ENCODE peak calls at places on chromosome 4, in six cellular contexts. Q is lower leg skin, B is tibial nerve, R is adrenal gland, U is testis, W is upper lobe of left lung. M is an unnamed sample.

GRCh38 chr4:16227462-16227868 is 1.2 kb upstream of the TAPT1 start:
- DNase-seq in U (peak), B (peak), Q (peak), W (peak), R (peak), M (peak)

GRCh38 chr4:31088600-31089230 is 368.5 kb downstream of the PCDH7 start:
- DNase-seq in B (no peak), R (no peak), Q (no peak), U (no peak), W (no peak), M (no peak)

GRCh38 chr4:145061325-145061920 is 36.6 kb downstream of the ANAPC10 start:
- DNase-seq in B (no peak), Q (no peak), W (no peak), U (no peak), R (no peak), M (peak)

GRCh38 chr4:10416441-10416840 is 40.8 kb downstream of the ZNF518B start:
- DNase-seq in B (no peak), R (no peak), Q (no peak), W (no peak), U (no peak), M (no peak)

GRCh38 chr4:81030617-81031388 is at the start of gene BMP3:
- DNase-seq in B (peak), U (peak), Q (no peak), R (no peak), W (peak), M (no peak)

GRCh38 chr4:46594658-46595057 is 204.7 kb upstream of the GABRA2 start:
- DNase-seq in W (no peak), R (no peak), U (no peak), B (no peak), Q (no peak), M (no peak)

GRCh38 chr4:145189981-145190380 is 9.6 kb upstream of the OTUD4 start:
- DNase-seq in B (no peak), W (no peak), Q (no peak), U (no peak), R (no peak), M (no peak)

GRCh38 chr4:94305468-94306225 is 37.0 kb downstream of the HPGDS start:
- DNase-seq in U (no peak), Q (no peak), B (no peak), W (no peak), R (no peak), M (peak)

GRCh38 chr4:141858437-141858836 is 222.1 kb downstream of the IL15 start:
- DNase-seq in W (no peak), B (no peak), U (no peak), Q (no peak), R (no peak), M (no peak)

GRCh38 chr4:159451006-159451405 is 348.1 kb downstream of the RAPGEF2 start:
- DNase-seq in Q (no peak), W (no peak), B (no peak), R (no peak), U (no peak), M (no peak)

GRCh38 chr4:107950746-107951540 is 19.6 kb downstream of the CYP2U1 start:
- DNase-seq in Q (no peak), R (no peak), U (no peak), W (no peak), B (no peak), M (no peak)

GRCh38 chr4:134001057-134001456 is 200.5 kb downstream of the PABPC4L start:
- DNase-seq in R (no peak), W (no peak), Q (no peak), B (no peak), U (no peak), M (no peak)

GRCh38 chr4:3280466-3280865 is 12.4 kb upstream of the RGS12 start:
- DNase-seq in W (no peak), U (no peak), Q (peak), B (no peak), R (no peak), M (no peak)

DNA sequence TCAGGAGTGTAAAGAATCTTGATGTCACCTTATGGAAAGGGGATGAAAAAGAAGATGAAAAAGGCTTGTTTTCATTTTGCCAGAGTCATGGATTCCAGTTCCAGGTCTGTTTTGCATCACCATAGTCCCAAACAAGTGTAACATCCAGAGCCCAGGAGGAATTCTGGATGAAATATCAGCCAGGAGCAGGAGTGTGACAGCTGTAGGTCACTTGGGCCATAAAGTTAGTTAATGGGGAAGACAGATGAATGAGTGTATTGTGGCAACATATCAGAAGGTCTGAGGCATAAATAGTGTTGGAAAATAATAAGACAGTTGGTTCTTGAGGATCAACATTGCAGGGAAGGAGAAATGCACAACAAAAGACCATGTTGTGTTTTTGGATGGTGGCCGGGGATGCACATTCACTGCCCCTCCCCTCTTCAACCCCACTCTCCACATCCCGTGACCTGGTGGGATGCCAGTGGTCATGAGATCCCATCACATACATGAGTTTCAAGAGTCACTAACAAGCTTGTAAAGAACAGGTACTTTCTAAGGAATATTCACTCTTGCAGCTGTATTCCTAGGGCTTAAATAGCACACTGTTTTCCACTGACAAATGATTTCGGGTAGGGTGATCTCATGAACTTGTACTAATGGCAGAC is 83.1 kb upstream of the IGFBP7 start:
- DNase-seq in U (no peak), B (no peak), W (no peak), R (no peak), Q (no peak), M (no peak)
- TF ChIP-seq POLR2A in U (no peak), B (no peak), W (no peak), R (no peak), Q (no peak), M (no peak)

GRCh38 chr4:1027916-1028240 is 16.5 kb downstream of the FGFRL1 start:
- DNase-seq in B (no peak), W (no peak), U (no peak), R (no peak), Q (no peak), M (no peak)
- TF ChIP-seq POLR2A in B (no peak), W (no peak), U (no peak), R (no peak), Q (no peak), M (no peak)

GRCh38 chr4:151251922-151252321 is 25.0 kb upstream of the PRSS48 start:
- DNase-seq in U (no peak), W (no peak), R (peak), Q (no peak), B (no peak), M (no peak)
- TF ChIP-seq POLR2A in U (no peak), W (no peak), R (no peak), Q (no peak), B (no peak), M (no peak)

GRCh38 chr4:70721747-70722146 is at the start of gene RUFY3:
- DNase-seq in B (peak), R (peak), U (peak), Q (no peak), W (no peak), M (no peak)
- TF ChIP-seq POLR2A in B (no peak), R (peak), U (no peak), Q (no peak), W (no peak), M (no peak)

DNA sequence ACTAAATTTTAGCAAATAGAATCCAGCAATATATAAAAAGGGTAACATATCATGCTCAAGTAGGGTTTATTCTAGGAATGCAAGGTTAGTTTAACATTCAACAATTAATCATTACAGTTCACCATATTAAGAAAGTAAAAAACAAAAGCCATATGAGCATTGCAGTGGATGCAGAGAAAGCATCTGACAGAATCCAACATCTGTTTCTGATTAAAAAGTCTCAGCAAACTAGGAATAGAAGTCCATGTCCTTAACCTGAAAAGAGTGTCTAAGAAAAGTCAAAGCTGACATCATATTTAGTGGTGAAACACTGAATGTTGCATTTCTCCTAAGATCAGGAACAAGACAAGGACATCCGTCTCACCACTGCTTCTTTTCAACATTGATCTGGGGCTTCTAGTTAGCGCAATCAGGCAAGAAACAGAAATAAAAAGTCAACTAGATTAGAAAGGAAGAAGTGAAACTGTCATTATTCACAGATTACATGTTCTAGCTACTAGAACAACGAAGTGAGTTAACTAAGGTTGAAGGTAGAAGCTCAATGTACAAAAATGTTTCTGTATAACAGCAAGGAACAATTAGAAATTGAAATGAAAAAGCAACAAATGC is 49.3 kb downstream of the MRPL1 start:
- DNase-seq in R (no peak), B (no peak), W (no peak), Q (no peak), U (no peak), M (no peak)
- TF ChIP-seq POLR2A in R (no peak), B (no peak), W (no peak), Q (no peak), U (no peak), M (no peak)

DNA sequence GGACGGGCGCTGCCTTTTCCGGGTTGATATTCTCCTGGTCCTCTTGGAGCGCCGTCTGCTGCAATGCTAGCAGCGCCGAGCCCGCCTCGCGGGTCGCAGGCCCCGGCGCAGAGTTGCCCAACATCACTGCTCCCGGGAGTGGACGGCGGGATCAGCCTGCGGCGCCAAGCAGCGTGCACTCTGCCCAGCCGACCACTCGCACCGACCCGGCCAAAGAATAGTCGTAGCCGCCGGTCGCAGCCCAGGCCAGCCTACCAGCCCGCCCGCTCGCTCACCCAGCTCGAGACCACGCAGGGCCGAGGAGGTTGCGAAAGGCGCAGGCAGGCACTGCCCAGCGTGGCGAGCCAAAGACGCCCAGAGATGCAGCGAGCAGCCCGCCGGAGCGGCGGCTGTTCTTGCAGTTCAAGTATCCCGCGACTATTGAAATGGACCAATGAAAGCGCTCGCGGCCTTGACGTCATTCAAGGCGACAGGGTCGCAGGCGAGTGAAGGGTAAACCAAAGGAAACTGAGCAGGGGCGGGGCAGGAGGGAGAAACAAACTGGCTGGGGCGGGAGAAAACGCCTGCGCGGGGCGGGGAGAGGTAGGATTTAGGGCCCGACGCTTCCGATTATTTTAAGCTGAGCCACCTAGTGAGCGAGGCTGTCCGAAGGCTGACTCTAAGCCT is at the start of gene CCNA2:
- DNase-seq in R (peak), Q (peak), U (peak), B (peak), W (peak), M (peak)
- TF ChIP-seq POLR2A in R (no peak), Q (no peak), U (no peak), B (peak), W (peak), M (peak)

DNA sequence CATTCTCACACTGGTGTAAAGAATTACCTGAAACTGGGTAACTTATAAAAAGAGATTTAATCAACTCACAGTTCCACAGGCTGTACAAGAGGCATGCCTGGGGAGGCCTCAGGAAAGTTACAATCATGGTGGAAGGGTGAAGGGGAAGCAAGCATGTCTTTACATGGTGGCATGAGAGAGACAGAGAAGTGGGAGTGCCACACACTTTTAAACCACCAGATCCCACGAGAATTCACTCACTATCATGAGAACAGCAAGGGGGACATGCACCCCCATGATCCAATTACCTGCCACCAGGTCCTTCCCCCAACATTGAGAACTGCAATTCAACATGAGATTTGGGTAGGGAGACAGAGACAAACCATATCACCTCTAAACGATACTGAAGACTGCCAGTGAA is 23.0 kb downstream of the EPGN start:
- DNase-seq in U (no peak), W (no peak), Q (no peak), R (no peak), B (no peak), M (no peak)
- TF ChIP-seq POLR2A in U (no peak), W (no peak), Q (no peak), R (no peak), B (no peak), M (no peak)

DNA sequence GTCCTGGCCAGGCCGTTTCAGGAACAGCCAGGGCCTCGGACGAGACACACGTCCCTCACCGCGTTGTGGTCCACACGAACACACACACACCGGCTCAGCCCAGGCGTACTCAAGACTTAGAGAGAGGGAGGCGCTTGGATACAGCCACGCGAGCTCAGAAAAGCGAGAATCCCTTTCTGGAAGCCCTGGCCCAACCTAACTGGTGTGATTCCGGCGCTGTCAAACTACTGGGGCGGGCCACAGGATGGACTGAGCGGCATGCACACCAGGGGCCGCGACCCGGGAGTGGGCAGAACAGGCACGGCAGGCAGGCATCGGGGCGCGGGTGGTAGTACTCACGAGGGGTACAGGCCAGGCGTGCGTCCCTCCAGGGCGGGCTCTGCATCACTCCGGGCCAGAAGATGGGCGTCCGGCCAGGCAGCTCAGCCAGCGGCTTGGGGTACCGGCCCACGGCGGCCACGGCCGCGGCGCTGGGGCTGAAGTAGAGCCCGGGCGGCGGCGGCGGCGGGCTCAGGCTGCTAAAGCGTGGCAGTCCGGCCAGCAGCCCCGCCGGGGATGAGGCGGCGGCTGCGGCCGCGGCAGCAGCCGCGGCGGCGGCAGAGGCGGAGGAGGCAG is 1.8 kb downstream of the NKX6-1 start:
- DNase-seq in U (no peak), W (no peak), Q (no peak), R (no peak), B (no peak), M (no peak)
- TF ChIP-seq POLR2A in U (no peak), W (no peak), Q (no peak), R (no peak), B (no peak), M (no peak)

GRCh38 chr4:84583871-84584373 is 995 bp downstream of the CDS1 start:
- DNase-seq in B (no peak), R (no peak), Q (no peak), W (no peak), U (no peak), M (peak)

GRCh38 chr4:84579410-84579791 is 3.5 kb upstream of the CDS1 start:
- DNase-seq in R (no peak), B (no peak), U (no peak), Q (no peak), W (no peak), M (no peak)

GRCh38 chr4:84582302-84582987 is 482 bp upstream of the CDS1 start:
- DNase-seq in W (peak), B (peak), R (peak), Q (peak), U (peak), M (peak)

GRCh38 chr4:84585276-84585675 is 2.3 kb downstream of the CDS1 start:
- DNase-seq in B (no peak), W (no peak), R (no peak), Q (no peak), U (no peak), M (no peak)

DNA sequence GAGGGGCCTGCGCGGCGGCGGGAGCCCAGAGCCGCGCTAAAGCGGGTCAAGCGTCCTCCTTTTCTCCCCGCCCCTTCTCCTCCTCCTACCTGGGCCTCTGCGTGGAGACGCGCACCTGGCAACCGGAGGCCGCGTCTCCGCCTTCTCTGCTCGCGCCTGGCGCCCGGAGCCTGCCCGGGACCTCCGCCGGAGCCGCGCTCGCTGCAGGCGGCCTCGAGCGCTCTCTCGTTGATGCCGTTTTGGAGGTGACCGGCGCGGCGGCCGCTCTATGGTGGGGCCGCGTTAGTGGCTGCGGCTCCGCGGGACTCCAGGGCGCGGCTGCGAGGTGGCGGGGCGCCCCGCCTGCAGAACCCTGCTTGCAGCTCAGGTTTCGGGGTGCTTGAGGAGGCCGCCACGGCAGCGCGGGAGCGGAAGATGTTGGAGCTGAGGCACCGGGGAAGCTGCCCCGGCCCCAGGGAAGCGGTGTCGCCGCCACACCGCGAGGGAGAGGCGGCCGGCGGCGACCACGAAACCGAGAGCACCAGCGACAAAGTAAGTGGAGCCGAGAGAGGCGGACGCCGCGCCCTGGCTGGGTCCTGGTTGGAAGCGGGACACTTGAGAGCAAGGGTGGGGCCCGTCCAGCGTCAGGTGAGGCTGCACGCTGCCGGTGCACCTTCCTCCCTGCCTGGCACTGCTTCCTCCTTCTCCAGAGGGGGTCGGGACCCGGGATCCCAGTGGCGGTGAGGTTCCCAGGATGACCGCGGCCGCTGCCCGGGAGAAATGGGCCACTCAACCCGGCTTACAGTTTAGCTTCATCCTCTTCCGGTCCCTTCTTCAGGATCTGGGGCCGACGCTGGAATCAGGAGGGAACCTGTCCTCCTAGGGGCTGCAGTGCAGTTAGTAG is at the start of gene CDS1:
- DNase-seq in Q (peak), W (peak), R (peak), B (no peak), U (peak), M (no peak)
- TF ChIP-seq POLR2A in Q (no peak), W (peak), R (no peak), B (no peak), U (no peak), M (no peak)